ENCODE peak calls at places on chromosomes 11 and 22, in five cellular contexts. One of them, this sample, is unnamed.

GRCh38 chr11:1879941-1880720 is 11.6 kb downstream of the PRR33 start:
- DNase-seq in spleen: peak
- DNase-seq in HCT116: no peak
- DNase-seq in astrocyte of the cerebellum: no peak
- DNase-seq in heart right ventricle: peak
- DNase-seq in this sample: no peak

GRCh38 chr11:35655856-35656255 is 6.7 kb upstream of the TRIM44 start:
- DNase-seq in spleen: no peak
- DNase-seq in HCT116: no peak
- DNase-seq in astrocyte of the cerebellum: no peak
- DNase-seq in heart right ventricle: no peak
- DNase-seq in this sample: no peak

GRCh38 chr11:68314886-68315580 is 2.6 kb downstream of the LRP5 start:
- DNase-seq in astrocyte of the cerebellum: no peak
- DNase-seq in heart right ventricle: no peak
- DNase-seq in spleen: no peak
- DNase-seq in HCT116: peak
- DNase-seq in this sample: no peak

GRCh38 chr22:50691521-50691920 is 18.9 kb downstream of the SHANK3 start:
- DNase-seq in HCT116: peak
- DNase-seq in spleen: no peak
- DNase-seq in heart right ventricle: no peak
- DNase-seq in astrocyte of the cerebellum: no peak
- DNase-seq in this sample: no peak

GRCh38 chr11:128244896-128245295 is 342.5 kb downstream of the ETS1 start:
- DNase-seq in heart right ventricle: no peak
- DNase-seq in astrocyte of the cerebellum: no peak
- DNase-seq in spleen: no peak
- DNase-seq in HCT116: no peak
- DNase-seq in this sample: no peak

GRCh38 chr11:128764617-128765095 is 70.8 kb downstream of the FLI1 start:
- DNase-seq in heart right ventricle: no peak
- DNase-seq in HCT116: no peak
- DNase-seq in astrocyte of the cerebellum: no peak
- DNase-seq in spleen: no peak
- DNase-seq in this sample: no peak

GRCh38 chr11:129740877-129741276 is 74.8 kb upstream of the TMEM45B start:
- DNase-seq in HCT116: no peak
- DNase-seq in heart right ventricle: no peak
- DNase-seq in spleen: no peak
- DNase-seq in astrocyte of the cerebellum: no peak
- DNase-seq in this sample: no peak

GRCh38 chr11:36777302-36777701 is 179.3 kb upstream of the RAG2 start:
- DNase-seq in spleen: no peak
- DNase-seq in heart right ventricle: no peak
- DNase-seq in astrocyte of the cerebellum: no peak
- DNase-seq in HCT116: no peak
- DNase-seq in this sample: no peak

GRCh38 chr11:116500833-116501622 is 271.8 kb downstream of the BUD13 start:
- DNase-seq in spleen: no peak
- DNase-seq in HCT116: no peak
- DNase-seq in heart right ventricle: no peak
- DNase-seq in astrocyte of the cerebellum: no peak
- DNase-seq in this sample: no peak

GRCh38 chr11:63017306-63017974 is 1.8 kb upstream of the SLC22A8 start:
- DNase-seq in HCT116: no peak
- DNase-seq in heart right ventricle: no peak
- DNase-seq in astrocyte of the cerebellum: no peak
- DNase-seq in spleen: no peak
- DNase-seq in this sample: no peak

GRCh38 chr11:123413636-123414035 is 16.4 kb upstream of the GRAMD1B start:
- DNase-seq in spleen: no peak
- DNase-seq in HCT116: no peak
- DNase-seq in heart right ventricle: no peak
- DNase-seq in astrocyte of the cerebellum: no peak
- DNase-seq in this sample: no peak

GRCh38 chr22:49883294-49883640 is 29.6 kb downstream of the ZBED4 start:
- DNase-seq in heart right ventricle: no peak
- DNase-seq in spleen: no peak
- DNase-seq in HCT116: no peak
- DNase-seq in astrocyte of the cerebellum: no peak
- DNase-seq in this sample: no peak

GRCh38 chr11:102293873-102294601 is 23.2 kb upstream of the BIRC3 start:
- DNase-seq in HCT116: peak
- DNase-seq in heart right ventricle: no peak
- DNase-seq in astrocyte of the cerebellum: no peak
- DNase-seq in spleen: no peak
- DNase-seq in this sample: no peak

GRCh38 chr11:60925685-60926267 is 1.5 kb downstream of the TMEM132A start:
- DNase-seq in heart right ventricle: no peak
- DNase-seq in spleen: peak
- DNase-seq in HCT116: no peak
- DNase-seq in astrocyte of the cerebellum: no peak
- DNase-seq in this sample: no peak

GRCh38 chr11:56782167-56782847 is 33.8 kb upstream of the OR9G4 start:
- DNase-seq in spleen: no peak
- DNase-seq in heart right ventricle: no peak
- DNase-seq in astrocyte of the cerebellum: no peak
- DNase-seq in HCT116: no peak
- DNase-seq in this sample: no peak

GRCh38 chr11:8810331-8811301 is 100.4 kb upstream of the AKIP1 start:
- DNase-seq in HCT116: no peak
- DNase-seq in heart right ventricle: peak
- DNase-seq in astrocyte of the cerebellum: no peak
- DNase-seq in spleen: peak
- DNase-seq in this sample: no peak

GRCh38 chr11:70778828-70779365 is 380.6 kb downstream of the CTTN start:
- DNase-seq in HCT116: no peak
- DNase-seq in heart right ventricle: no peak
- DNase-seq in astrocyte of the cerebellum: no peak
- DNase-seq in spleen: no peak
- DNase-seq in this sample: no peak

GRCh38 chr11:88656960-88657738 is 319.6 kb upstream of the CTSC start:
- DNase-seq in spleen: no peak
- DNase-seq in astrocyte of the cerebellum: no peak
- DNase-seq in heart right ventricle: no peak
- DNase-seq in HCT116: no peak
- DNase-seq in this sample: no peak

GRCh38 chr11:129950319-129951034 is 52.2 kb downstream of the PRDM10 start:
- DNase-seq in spleen: no peak
- DNase-seq in astrocyte of the cerebellum: peak
- DNase-seq in HCT116: no peak
- DNase-seq in heart right ventricle: no peak
- DNase-seq in this sample: peak

GRCh38 chr11:110373061-110373702 is 56.6 kb upstream of the FDX1 start:
- DNase-seq in spleen: no peak
- DNase-seq in heart right ventricle: no peak
- DNase-seq in HCT116: no peak
- DNase-seq in astrocyte of the cerebellum: no peak
- DNase-seq in this sample: peak

GRCh38 chr22:22569218-22569617 is 10.2 kb upstream of the PRAME start:
- DNase-seq in spleen: no peak
- DNase-seq in HCT116: no peak
- DNase-seq in heart right ventricle: no peak
- DNase-seq in astrocyte of the cerebellum: no peak
- DNase-seq in this sample: no peak

GRCh38 chr11:71102251-71102995 is 150.0 kb downstream of the SHANK2 start:
- DNase-seq in astrocyte of the cerebellum: no peak
- DNase-seq in HCT116: no peak
- DNase-seq in heart right ventricle: no peak
- DNase-seq in spleen: peak
- DNase-seq in this sample: no peak

GRCh38 chr11:122601131-122602125 is 54.1 kb upstream of the UBASH3B start:
- DNase-seq in spleen: no peak
- DNase-seq in HCT116: no peak
- DNase-seq in heart right ventricle: no peak
- DNase-seq in astrocyte of the cerebellum: peak
- DNase-seq in this sample: peak

GRCh38 chr11:47916361-47916841 is 64.0 kb upstream of the PTPRJ start:
- DNase-seq in spleen: no peak
- DNase-seq in HCT116: no peak
- DNase-seq in astrocyte of the cerebellum: no peak
- DNase-seq in heart right ventricle: peak
- DNase-seq in this sample: no peak

GRCh38 chr11:131807876-131808275 is 437.5 kb downstream of the NTM start:
- DNase-seq in HCT116: no peak
- DNase-seq in astrocyte of the cerebellum: no peak
- DNase-seq in heart right ventricle: no peak
- DNase-seq in spleen: no peak
- DNase-seq in this sample: no peak

GRCh38 chr11:88478136-88478785 is 140.7 kb upstream of the CTSC start:
- DNase-seq in astrocyte of the cerebellum: no peak
- DNase-seq in spleen: no peak
- DNase-seq in HCT116: no peak
- DNase-seq in heart right ventricle: no peak
- DNase-seq in this sample: no peak

GRCh38 chr11:134515081-134515960 is 103.3 kb upstream of the B3GAT1 start:
- DNase-seq in HCT116: no peak
- DNase-seq in astrocyte of the cerebellum: no peak
- DNase-seq in spleen: peak
- DNase-seq in heart right ventricle: no peak
- DNase-seq in this sample: no peak

GRCh38 chr11:93288079-93288478 is 42.5 kb upstream of the DEUP1 start:
- DNase-seq in heart right ventricle: no peak
- DNase-seq in HCT116: no peak
- DNase-seq in astrocyte of the cerebellum: no peak
- DNase-seq in spleen: no peak
- DNase-seq in this sample: no peak

GRCh38 chr22:37196539-37197450 is 8.7 kb upstream of the C1QTNF6 start:
- DNase-seq in spleen: peak
- DNase-seq in astrocyte of the cerebellum: peak
- DNase-seq in heart right ventricle: peak
- DNase-seq in HCT116: peak
- DNase-seq in this sample: peak

GRCh38 chr11:112977620-112978212 is 16.5 kb downstream of the NCAM1 start:
- DNase-seq in spleen: no peak
- DNase-seq in heart right ventricle: no peak
- DNase-seq in astrocyte of the cerebellum: no peak
- DNase-seq in HCT116: no peak
- DNase-seq in this sample: no peak
- H3K4me3 ChIP-seq in spleen: no peak
- H3K4me3 ChIP-seq in heart right ventricle: no peak
- H3K4me3 ChIP-seq in astrocyte of the cerebellum: no peak
- H3K4me3 ChIP-seq in HCT116: no peak
- H3K4me3 ChIP-seq in this sample: no peak

GRCh38 chr11:28704801-28705200 is 596.6 kb downstream of the METTL15 start:
- DNase-seq in HCT116: no peak
- DNase-seq in spleen: no peak
- DNase-seq in astrocyte of the cerebellum: no peak
- DNase-seq in heart right ventricle: no peak
- DNase-seq in this sample: no peak

GRCh38 chr11:28702871-28703270 is 594.7 kb downstream of the METTL15 start:
- DNase-seq in astrocyte of the cerebellum: no peak
- DNase-seq in heart right ventricle: no peak
- DNase-seq in spleen: no peak
- DNase-seq in HCT116: no peak
- DNase-seq in this sample: no peak

GRCh38 chr11:28703371-28703770 is 595.2 kb downstream of the METTL15 start:
- DNase-seq in HCT116: no peak
- DNase-seq in heart right ventricle: no peak
- DNase-seq in spleen: no peak
- DNase-seq in astrocyte of the cerebellum: no peak
- DNase-seq in this sample: no peak

GRCh38 chr11:28702450-28702790 is 594.2 kb downstream of the METTL15 start:
- DNase-seq in spleen: no peak
- DNase-seq in astrocyte of the cerebellum: no peak
- DNase-seq in heart right ventricle: no peak
- DNase-seq in HCT116: peak
- DNase-seq in this sample: no peak

GRCh38 chr11:28708075-28708474 is 599.9 kb downstream of the METTL15 start:
- DNase-seq in astrocyte of the cerebellum: no peak
- DNase-seq in heart right ventricle: no peak
- DNase-seq in spleen: no peak
- DNase-seq in HCT116: no peak
- DNase-seq in this sample: no peak
- H3K4me3 ChIP-seq in astrocyte of the cerebellum: no peak
- H3K4me3 ChIP-seq in heart right ventricle: no peak
- H3K4me3 ChIP-seq in spleen: no peak
- H3K4me3 ChIP-seq in HCT116: no peak
- H3K4me3 ChIP-seq in this sample: no peak

DNA sequence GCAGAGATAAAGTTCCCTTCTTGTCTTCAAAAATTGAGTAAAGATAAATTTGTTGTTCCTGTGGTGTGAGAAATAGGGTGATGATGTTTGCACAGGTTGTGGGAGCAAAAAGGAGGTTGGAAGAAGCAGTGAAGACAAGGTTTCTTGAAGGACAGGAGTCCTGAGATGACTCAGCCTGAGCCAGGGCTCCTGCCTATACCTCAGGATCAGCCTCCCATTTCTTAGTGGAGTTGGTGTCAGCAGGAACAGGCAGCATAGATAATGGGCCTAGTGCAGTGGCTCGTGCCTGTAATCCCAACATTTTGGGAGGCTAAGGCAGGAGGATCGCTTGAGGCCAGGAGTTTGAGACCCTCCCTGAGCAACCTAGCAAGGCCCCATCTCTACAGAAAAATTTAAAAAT is 28.7 kb downstream of the EIF4G2 start:
- DNase-seq in HCT116: no peak
- DNase-seq in spleen: no peak
- DNase-seq in astrocyte of the cerebellum: no peak
- DNase-seq in heart right ventricle: no peak
- DNase-seq in this sample: no peak
- H3K4me3 ChIP-seq in HCT116: no peak
- H3K4me3 ChIP-seq in spleen: no peak
- H3K4me3 ChIP-seq in astrocyte of the cerebellum: no peak
- H3K4me3 ChIP-seq in heart right ventricle: no peak
- H3K4me3 ChIP-seq in this sample: no peak

GRCh38 chr22:46090051-46090591 is 60.2 kb upstream of the PPARA start:
- DNase-seq in spleen: peak
- DNase-seq in heart right ventricle: peak
- DNase-seq in HCT116: no peak
- DNase-seq in astrocyte of the cerebellum: no peak
- DNase-seq in this sample: no peak
- H3K4me3 ChIP-seq in spleen: no peak
- H3K4me3 ChIP-seq in heart right ventricle: peak
- H3K4me3 ChIP-seq in HCT116: no peak
- H3K4me3 ChIP-seq in astrocyte of the cerebellum: peak
- H3K4me3 ChIP-seq in this sample: no peak